ENCODE peak calls at places on chromosomes 2 and 18, in eight cellular contexts. K, N, W, E, H, U, T and X are unnamed samples.

GRCh38 chr2:12131975-12132374 is 385.5 kb downstream of the LPIN1 start:
- DNase-seq in N (no peak), W (no peak), H (peak), E (no peak), T (no peak), U (peak), K (no peak), X (no peak)

GRCh38 chr2:180352620-180353019 is 345.5 kb upstream of the CWC22 start:
- DNase-seq in N (no peak), W (no peak), E (no peak), U (no peak), T (no peak), H (peak), K (no peak), X (no peak)

GRCh38 chr2:112829247-112829646 is 7.3 kb downstream of the IL1B start:
- DNase-seq in K (no peak), U (no peak), T (no peak), N (no peak), E (no peak), H (no peak), W (no peak), X (no peak)

GRCh38 chr18:57961876-57962505 is 82.0 kb upstream of the NEDD4L start:
- DNase-seq in K (no peak), W (no peak), E (no peak), U (no peak), T (no peak), H (peak), N (no peak), X (no peak)

GRCh38 chr2:110820128-110820527 is 87.8 kb downstream of the ACOXL start:
- DNase-seq in U (no peak), N (no peak), E (no peak), H (no peak), K (no peak), W (no peak), T (no peak), X (no peak)

GRCh38 chr18:79405781-79406575 is 10.2 kb downstream of the NFATC1 start:
- DNase-seq in U (no peak), N (no peak), H (no peak), E (peak), T (no peak), W (peak), K (peak), X (no peak)

GRCh38 chr2:140436956-140437355 is 1656.8 kb upstream of the NXPH2 start:
- DNase-seq in U (no peak), K (no peak), E (no peak), N (no peak), W (no peak), T (no peak), H (no peak), X (no peak)

GRCh38 chr18:55821219-55821618 is 233.2 kb upstream of the TCF4 start:
- DNase-seq in U (peak), T (no peak), N (no peak), W (no peak), E (no peak), H (peak), K (no peak), X (no peak)

GRCh38 chr2:218959761-218960195 is 312 bp downstream of the CDK5R2 start:
- DNase-seq in N (no peak), K (no peak), U (no peak), W (no peak), H (no peak), E (no peak), T (no peak), X (no peak)

GRCh38 chr2:75537658-75538057 is 23.1 kb downstream of the EVA1A start:
- DNase-seq in E (no peak), K (no peak), U (no peak), T (no peak), N (no peak), W (no peak), H (no peak), X (no peak)